ENCODE peak calls at places on chromosomes 2 and 18, in seven cellular contexts. A is stomach, B is H1, X is body of pancreas, Y is prostate gland, S is endothelial cell of umbilical vein, M is sigmoid colon. V is an unnamed sample.
A peak's percentile ranks its signal among the peaks of the same experiment; 100 is the strongest.

GRCh38 chr2:200026838-200027237 is 71.5 kb downstream of the MAIP1 start:
- DNase-seq in A (no peak), B (no peak), X (no peak), Y (no peak), S (no peak), M (no peak), V (no peak)

GRCh38 chr2:86293612-86294011 is 43.8 kb downstream of the REEP1 start:
- DNase-seq in A (no peak), B (no peak), X (no peak), Y (no peak), S (no peak), M (no peak), V (no peak)

GRCh38 chr2:174835797-174836255 is 71.6 kb upstream of the CHRNA1 start:
- DNase-seq in A (no peak), B (peak; percentile 27), X (no peak), Y (no peak), S (no peak), M (no peak), V (no peak)

GRCh38 chr2:61962095-61962984 is 56.9 kb downstream of the COMMD1 start:
- DNase-seq in A (no peak), B (no peak), X (no peak), Y (no peak), S (no peak), M (no peak), V (no peak)

GRCh38 chr18:23451491-23451890 is 1.6 kb upstream of the RIOK3 start:
- DNase-seq in A (no peak), B (no peak), X (no peak), Y (no peak), S (no peak), M (no peak), V (no peak)

GRCh38 chr2:41033127-41033526 is 581.2 kb upstream of the SLC8A1 start:
- DNase-seq in A (no peak), B (peak; percentile 9), X (no peak), Y (no peak), S (no peak), M (no peak), V (no peak)

GRCh38 chr2:59190518-59190917 is 949.4 kb upstream of the FANCL start:
- DNase-seq in A (no peak), B (no peak), X (no peak), Y (no peak), S (no peak), M (no peak), V (no peak)

GRCh38 chr18:45505497-45506206 is 109.6 kb upstream of the SLC14A2 start:
- DNase-seq in A (no peak), B (no peak), X (no peak), Y (no peak), S (no peak), M (no peak), V (no peak)

GRCh38 chr18:63206433-63207153 is 113.0 kb downstream of the BCL2 start:
- DNase-seq in A (no peak), B (no peak), X (no peak), Y (no peak), S (no peak), M (no peak), V (no peak)

GRCh38 chr2:163556511-163556910 is 179.3 kb downstream of the FIGN start:
- DNase-seq in A (no peak), B (no peak), X (no peak), Y (no peak), S (no peak), M (no peak), V (no peak)

GRCh38 chr18:52536039-52536438 is 196.0 kb downstream of the DCC start:
- DNase-seq in A (no peak), B (no peak), X (no peak), Y (no peak), S (no peak), M (no peak), V (no peak)

GRCh38 chr2:393711-394696 is 106.1 kb upstream of the ALKAL2 start:
- DNase-seq in A (no peak), B (peak; percentile 47), X (no peak), Y (no peak), S (no peak), M (no peak), V (no peak)

GRCh38 chr2:72942881-72943418 is 25.6 kb downstream of the EMX1 start:
- DNase-seq in A (no peak), B (no peak), X (no peak), Y (no peak), S (no peak), M (no peak), V (no peak)

GRCh38 chr2:105553538-105554196 is 154.8 kb upstream of the FHL2 start:
- DNase-seq in A (peak; percentile 20), B (no peak), X (no peak), Y (no peak), S (peak; percentile 51), M (no peak), V (no peak)

GRCh38 chr2:129002751-129003150 is 684.1 kb upstream of the HS6ST1 start:
- DNase-seq in A (no peak), B (no peak), X (no peak), Y (no peak), S (no peak), M (no peak), V (no peak)

GRCh38 chr2:128922154-128922553 is 603.5 kb upstream of the HS6ST1 start:
- DNase-seq in A (no peak), B (no peak), X (no peak), Y (no peak), S (no peak), M (no peak), V (no peak)

GRCh38 chr18:47627030-47627429 is 303.4 kb downstream of the SMAD2 start:
- DNase-seq in A (no peak), B (no peak), X (no peak), Y (no peak), S (no peak), M (no peak), V (no peak)

GRCh38 chr2:29015701-29016470 is 34.8 kb downstream of the TOGARAM2 start:
- DNase-seq in A (no peak), B (no peak), X (no peak), Y (no peak), S (no peak), M (no peak), V (no peak)

GRCh38 chr18:45938488-45938935 is 28.6 kb downstream of the EPG5 start:
- DNase-seq in A (no peak), B (no peak), X (no peak), Y (no peak), S (no peak), M (no peak), V (no peak)

GRCh38 chr2:94602466-94602865 is 268.8 kb upstream of the TEKT4 start:
- DNase-seq in A (no peak), B (no peak), X (no peak), Y (no peak), S (no peak), M (no peak), V (no peak)
- H3K27ac ChIP-seq in A (no peak overlapping the region), B (no peak overlapping the region), X (no peak overlapping the region), Y (no peak overlapping the region), S (no peak overlapping the region), M (no peak overlapping the region), V (no peak overlapping the region)

DNA sequence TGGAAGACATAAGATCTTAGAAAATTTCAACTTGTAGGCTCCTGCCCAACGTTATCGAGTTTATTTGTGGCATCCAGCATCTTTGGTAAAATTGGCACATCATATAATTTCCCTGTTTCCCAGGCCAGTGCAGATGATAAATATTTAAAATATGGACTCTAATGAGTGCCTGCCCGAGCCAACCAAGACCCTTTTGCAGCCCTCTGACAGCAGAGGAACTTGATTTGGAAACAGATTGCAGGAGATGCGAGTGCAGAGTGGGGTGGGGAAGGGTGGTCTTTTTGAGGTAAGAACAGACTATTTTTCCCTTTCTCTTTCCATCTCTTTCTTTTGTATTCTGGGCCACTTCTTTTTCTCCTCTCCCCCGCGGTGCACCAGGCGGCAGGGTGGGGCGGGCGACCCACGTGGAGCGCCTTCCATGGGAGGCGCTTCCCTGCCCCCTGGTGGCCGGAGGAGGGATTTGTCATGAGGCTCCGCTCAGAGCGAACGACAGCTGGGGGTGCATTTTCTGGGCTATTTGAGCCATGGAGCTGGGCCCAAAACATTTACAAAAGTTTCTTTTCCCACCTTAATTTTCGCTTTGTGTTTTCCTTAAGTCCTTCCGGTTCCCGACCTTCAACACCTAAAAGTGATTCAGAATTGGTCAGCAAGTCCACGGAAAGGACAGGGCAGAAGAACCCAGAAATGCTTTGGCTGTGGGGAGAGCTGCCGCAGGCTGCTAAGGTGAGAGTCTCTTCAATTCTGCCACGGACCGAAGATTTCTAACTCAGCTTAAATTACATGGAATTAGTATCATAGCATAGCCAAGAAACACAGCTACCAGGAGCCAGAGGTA is 32.7 kb downstream of the LPIN1 start:
- DNase-seq in A (peak; percentile 80), B (peak; percentile 19), X (peak; percentile 72), Y (peak; percentile 57), S (peak; percentile 62), M (peak; percentile 87), V (peak; percentile 79)
- TF ChIP-seq POLR2A in A (no peak), B (no peak), X (no peak), Y (no peak), S (no peak), M (no peak), V (no peak)

DNA sequence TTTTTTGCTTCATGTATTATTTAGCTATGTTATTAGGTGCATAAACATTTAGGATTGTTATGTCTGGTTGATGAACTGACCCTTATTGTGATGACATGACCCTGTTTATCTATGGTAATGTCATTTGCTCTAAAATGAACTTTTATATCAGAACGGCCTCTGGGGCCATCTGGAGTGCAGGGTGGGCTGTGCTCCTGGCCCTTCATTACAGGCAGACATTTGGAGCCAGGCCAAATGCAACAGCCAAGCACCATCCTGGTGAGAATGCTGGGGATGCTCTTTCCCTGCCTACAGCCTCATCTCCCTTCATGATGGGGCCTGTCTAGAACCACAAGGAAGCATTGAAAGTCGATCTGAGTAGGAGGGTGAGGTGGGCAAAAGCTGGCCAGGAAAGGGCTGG is 38.0 kb downstream of the HJURP start:
- DNase-seq in A (no peak), B (no peak), X (no peak), Y (no peak), S (no peak), M (peak; percentile 30), V (no peak)
- H3K27ac ChIP-seq in A (no peak overlapping the region), B (no peak overlapping the region), X (no peak overlapping the region), Y (no peak overlapping the region), S (no peak overlapping the region), M (no peak overlapping the region), V (no peak overlapping the region)

DNA sequence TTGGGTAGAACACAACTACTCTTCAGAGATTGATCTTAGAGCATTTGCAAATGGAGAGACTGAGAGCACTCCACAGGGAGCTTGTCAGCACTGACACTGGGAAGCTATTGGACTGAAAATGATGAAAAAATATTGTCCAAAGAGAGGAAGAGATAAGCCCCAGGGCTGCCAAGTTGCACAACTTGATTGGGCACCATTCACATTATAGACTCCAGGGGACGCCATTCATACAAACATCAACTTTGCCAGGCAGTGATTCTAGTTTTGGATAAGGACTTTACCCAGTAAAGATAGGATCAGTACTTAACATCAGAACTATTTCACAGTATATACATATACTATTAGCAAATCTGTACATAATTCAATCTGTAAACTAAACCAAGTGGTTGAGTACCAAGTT is 79.6 kb upstream of the MYCN start:
- DNase-seq in A (no peak), B (no peak), X (no peak), Y (no peak), S (no peak), M (no peak), V (no peak)
- TF ChIP-seq POLR2A in A (no peak), B (no peak), X (no peak), Y (no peak), S (no peak), M (no peak), V (no peak)

DNA sequence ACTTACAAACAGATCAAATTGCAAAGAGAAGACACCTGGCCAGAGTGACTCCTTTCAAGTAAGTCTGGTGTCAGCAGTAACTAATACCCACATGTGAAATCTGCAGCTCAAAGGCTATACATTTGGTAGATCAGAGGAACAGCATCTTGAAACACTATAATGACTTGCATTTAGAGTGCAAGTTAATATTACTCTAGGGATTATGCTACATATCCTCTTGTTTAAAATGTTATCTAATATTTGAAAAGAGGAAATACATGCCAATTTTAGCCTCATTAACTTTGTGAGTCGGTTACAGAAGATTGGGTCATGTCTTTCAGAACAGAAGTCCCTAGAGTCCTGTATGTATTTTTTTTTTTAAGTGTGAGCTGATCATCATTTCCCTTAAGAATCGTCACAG is 15.2 kb downstream of the LANCL1 start:
- DNase-seq in A (no peak), B (no peak), X (no peak), Y (no peak), S (no peak), M (no peak), V (no peak)
- H3K27ac ChIP-seq in A (no peak overlapping the region), B (no peak overlapping the region), X (no peak overlapping the region), Y (no peak overlapping the region), S (no peak overlapping the region), M (no peak overlapping the region), V (no peak overlapping the region)

V was measured in tibial nerve.